ENCODE peak calls at places on chromosome 2, in nine cellular contexts. L is HuH-7.5; I is H9; X is endothelial cell; Q is AG04450; P is fibroblast of lung; J is stimulated activated CD8-positive, alpha-beta memory T cell treated with anti-CD3 and anti-CD28 coated beads, Interleukin-15, amount 100 ng/mL, for 4 hours; G is AG04449; S is stimulated activated CD4-positive, alpha-beta T cell treated with anti-CD3 and anti-CD28 coated beads, TNF-alpha, amount 100 ng/mL, for 24 hours. C is an unnamed sample.
A peak's percentile ranks its signal among the peaks of the same experiment; 100 is the strongest.

GRCh38 chr2:66439291-66440010 is 4.5 kb downstream of the MEIS1 start:
- DNase-seq in L (no peak), J (no peak), P (peak; percentile 41), I (peak; percentile 56), X (peak; percentile 44), Q (no peak), G (no peak), S (no peak), C (peak; percentile 53)

GRCh38 chr2:66239655-66240054 is 195.3 kb upstream of the MEIS1 start:
- DNase-seq in J (no peak), X (no peak), Q (no peak), G (no peak), I (no peak), L (no peak), P (no peak), S (no peak), C (no peak)

GRCh38 chr2:221555511-221555845 is 16.6 kb downstream of the EPHA4 start:
- DNase-seq in X (no peak), P (no peak), S (no peak), J (no peak), L (no peak), I (no peak), Q (no peak), G (no peak), C (no peak)

GRCh38 chr2:217162533-217162932 is 302.7 kb upstream of the TNP1 start:
- DNase-seq in P (peak; percentile 97), G (peak; percentile 76), Q (peak; percentile 93), J (no peak), X (no peak), S (peak; percentile 18), L (no peak), I (no peak), C (no peak)

GRCh38 chr2:237122214-237122666 is 36.6 kb downstream of the COPS8 start:
- DNase-seq in L (peak; percentile 45), J (no peak), I (peak; percentile 87), Q (peak; percentile 54), P (peak; percentile 78), X (peak; percentile 78), S (peak; percentile 65), G (no peak), C (peak; percentile 85)

GRCh38 chr2:69816923-69817542 is 12.4 kb upstream of the GMCL1 start:
- DNase-seq in P (peak; percentile 90), S (peak; percentile 56), Q (peak; percentile 76), X (peak; percentile 65), I (peak; percentile 73), G (peak; percentile 41), L (peak; percentile 37), J (peak; percentile 65), C (peak; percentile 91)

GRCh38 chr2:59770651-59771050 is 782.8 kb downstream of the BCL11A start:
- DNase-seq in S (no peak), P (no peak), G (no peak), L (no peak), J (no peak), X (no peak), Q (no peak), I (no peak), C (no peak)

GRCh38 chr2:200741468-200742202 is 70.1 kb upstream of the BZW1 start:
- DNase-seq in G (no peak), L (peak; percentile 40), I (peak; percentile 44), J (no peak), X (no peak), S (no peak), P (no peak), Q (no peak), C (no peak)

GRCh38 chr2:163347982-163348842 is 387.6 kb downstream of the FIGN start:
- DNase-seq in P (peak; percentile 79), S (no peak), L (no peak), X (peak; percentile 66), Q (peak; percentile 73), G (peak; percentile 17), J (no peak), I (peak; percentile 93), C (peak; percentile 95)